ENCODE peak calls at places on chromosomes 13 and 19, in four cellular contexts. S is IMR-90, G is H1, P is H9. B is an unnamed sample.

GRCh38 chr13:113881614-113882265 is 17.9 kb upstream of the GAS6 start:
- DNase-seq in S (no peak), G (no peak), P (no peak), B (no peak)

GRCh38 chr19:789473-790052 is 7.7 kb upstream of the PTBP1 start:
- DNase-seq in P (peak; percentile 68), G (no peak), S (no peak), B (peak; percentile 77)

GRCh38 chr13:81929988-81930387 is 1589.1 kb upstream of the SPRY2 start:
- DNase-seq in P (peak; percentile 25), G (no peak), S (no peak), B (peak; percentile 88)

GRCh38 chr13:52405767-52406494 is at the start of gene THSD1:
- DNase-seq in P (peak; percentile 55), G (peak; percentile 65), S (peak; percentile 41), B (peak; percentile 27)

GRCh38 chr13:63497601-63498000 is 2082.0 kb upstream of the PCDH20 start:
- DNase-seq in G (no peak), S (peak; percentile 41), P (no peak), B (no peak)

GRCh38 chr13:21548577-21548976 is 55.4 kb downstream of the MICU2 start:
- DNase-seq in G (no peak), P (no peak), S (no peak), B (no peak)

GRCh38 chr19:50178320-50178719 is 15.2 kb upstream of the IZUMO2 start:
- DNase-seq in G (no peak), S (no peak), P (no peak), B (no peak)

GRCh38 chr19:10748924-10749434 is 31.1 kb downstream of the DNM2 start:
- DNase-seq in S (no peak), G (no peak), P (no peak), B (no peak)

GRCh38 chr13:26897706-26898550 is 137.3 kb upstream of the GPR12 start:
- DNase-seq in P (no peak), G (no peak), S (no peak), B (peak; percentile 23)

GRCh38 chr13:99972190-99972731 is 694 bp upstream of the ZIC5 start:
- DNase-seq in S (no peak), P (peak; percentile 43), G (no peak), B (peak; percentile 74)

GRCh38 chr13:30968734-30969335 is 36.4 kb downstream of the TEX26 start:
- DNase-seq in G (no peak), P (no peak), S (peak; percentile 55), B (no peak)

GRCh38 chr13:97934590-97934989 is 18.9 kb upstream of the IPO5 start:
- DNase-seq in S (no peak), P (no peak), G (no peak), B (peak; percentile 72)

GRCh38 chr13:110916671-110917142 is 1.8 kb upstream of the ANKRD10 start:
- DNase-seq in G (no peak), S (peak; percentile 79), P (no peak), B (no peak)

GRCh38 chr19:46860846-46861690 is at the start of gene ARHGAP35:
- DNase-seq in P (peak; percentile 82), G (peak; percentile 77), S (no peak), B (no peak)

GRCh38 chr19:40363128-40363527 is 14.6 kb downstream of the PLD3 start:
- DNase-seq in S (no peak), P (no peak), G (no peak), B (no peak)

GRCh38 chr13:45473627-45474026 is 8.9 kb downstream of the COG3 start:
- DNase-seq in P (peak; percentile 37), S (no peak), G (no peak), B (peak; percentile 71)

GRCh38 chr13:101579291-101579802 is 126.9 kb downstream of the ITGBL1 start:
- DNase-seq in S (peak; percentile 60), P (no peak), G (no peak), B (no peak)

GRCh38 chr19:17915940-17916593 is 16.7 kb upstream of the CCDC124 start:
- DNase-seq in G (no peak), P (no peak), S (no peak), B (no peak)

GRCh38 chr13:113930711-113931637 is 42.9 kb downstream of the C13orf46 start:
- DNase-seq in S (no peak), P (peak; percentile 21), G (no peak), B (no peak)

GRCh38 chr13:97429681-97430081 is 4.3 kb upstream of the RAP2A start:
- DNase-seq in S (peak; percentile 50), P (no peak), G (no peak), B (no peak)

GRCh38 chr19:47081095-47081494 is 32.5 kb downstream of the ZC3H4 start:
- DNase-seq in P (no peak), G (no peak), S (no peak), B (peak; percentile 71)

GRCh38 chr19:31676271-31677004 is 327.2 kb upstream of the TSHZ3 start:
- DNase-seq in P (peak; percentile 58), G (no peak), S (no peak), B (peak; percentile 67)

GRCh38 chr19:53509845-53510244 is 28.1 kb upstream of the ZNF331 start:
- DNase-seq in P (no peak), G (no peak), S (no peak), B (no peak)

GRCh38 chr13:33125821-33126570 is 109.8 kb downstream of the KL start:
- DNase-seq in G (no peak), S (peak; percentile 97), P (peak; percentile 61), B (peak; percentile 97)

GRCh38 chr19:10044390-10044789 is 31.1 kb downstream of the RDH8 start:
- DNase-seq in G (no peak), S (no peak), P (no peak), B (no peak)

GRCh38 chr19:821976-822773 is 420 bp upstream of the PLPPR3 start:
- DNase-seq in G (peak; percentile 84), P (peak; percentile 71), S (no peak), B (no peak)

GRCh38 chr13:114115191-114115671 is 17.2 kb downstream of the RASA3 start:
- DNase-seq in P (no peak), S (peak; percentile 94), G (no peak), B (no peak)

GRCh38 chr19:20359933-20360720 is 193.1 kb downstream of the ZNF486 start:
- DNase-seq in G (peak; percentile 88), S (no peak), P (peak; percentile 64), B (peak; percentile 79)

GRCh38 chr19:4416268-4416667 is 13.8 kb downstream of the CHAF1A start:
- DNase-seq in P (no peak), G (no peak), S (no peak), B (no peak)

GRCh38 chr13:96822900-96823299 is 171.4 kb downstream of the OXGR1 start:
- DNase-seq in G (no peak), P (peak; percentile 65), S (no peak), B (peak; percentile 79)

GRCh38 chr19:35975608-35976214 is 19.3 kb upstream of the SDHAF1 start:
- DNase-seq in G (peak; percentile 57), S (peak; percentile 26), P (no peak), B (peak; percentile 51)

GRCh38 chr13:97125051-97125809 is 96.9 kb upstream of the MBNL2 start:
- DNase-seq in S (peak; percentile 74), P (no peak), G (no peak), B (peak; percentile 60)

GRCh38 chr19:51029718-51030117 is 3.3 kb upstream of the KLK11 start:
- DNase-seq in S (no peak), G (no peak), P (no peak), B (peak; percentile 61)

GRCh38 chr13:51675385-51675784 is 91.1 kb downstream of the WDFY2 start:
- DNase-seq in S (no peak), G (no peak), P (no peak), B (no peak)

GRCh38 chr19:32599736-32600157 is 18.8 kb downstream of the PDCD5 start:
- DNase-seq in P (no peak), S (peak; percentile 69), G (no peak), B (peak; percentile 59)

GRCh38 chr19:54561840-54562239 is 11.8 kb upstream of the LILRA2 start:
- DNase-seq in P (no peak), S (no peak), G (no peak), B (no peak)

GRCh38 chr19:54558339-54558738 is 15.3 kb upstream of the LILRA2 start:
- DNase-seq in P (no peak), S (no peak), G (no peak), B (no peak)

GRCh38 chr19:54556194-54556593 is 17.4 kb upstream of the LILRA2 start:
- DNase-seq in P (no peak), S (no peak), G (no peak), B (no peak)

DNA sequence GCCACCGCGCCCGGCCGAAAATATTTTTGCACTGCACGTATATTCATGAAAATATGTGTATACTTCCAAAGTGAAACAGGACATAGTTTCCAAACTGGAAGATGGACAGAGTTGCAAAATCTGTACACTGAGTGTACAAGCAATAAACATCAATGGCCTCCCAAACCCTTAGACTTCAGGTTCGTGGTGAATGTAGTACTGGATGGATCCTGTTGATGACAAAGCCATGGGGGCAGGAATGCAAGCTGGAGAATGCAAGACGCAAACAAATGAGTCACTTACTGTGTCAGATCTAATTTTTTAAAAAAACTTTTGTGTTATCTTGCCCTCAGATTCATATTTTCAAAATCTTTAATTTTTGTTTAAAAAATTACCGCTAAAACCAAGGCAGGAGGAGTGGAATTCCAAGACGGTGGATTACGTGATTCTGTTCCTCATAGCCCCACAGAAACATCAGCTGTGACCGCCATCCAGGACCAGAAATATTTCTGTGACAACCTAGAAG is 12.7 kb upstream of the LILRA2 start:
- DNase-seq in G (no peak), S (no peak), P (no peak), B (no peak)
- H4K5ac ChIP-seq in G (no peak overlapping the region), S (no peak overlapping the region), P (no peak overlapping the region), B (no peak overlapping the region)

GRCh38 chr13:112760931-112761330 is 71.1 kb downstream of the ATP11A start:
- DNase-seq in G (no peak), P (no peak), S (no peak), B (no peak)

GRCh38 chr13:112759834-112760233 is 70.0 kb downstream of the ATP11A start:
- DNase-seq in G (no peak), S (no peak), P (no peak), B (no peak)

GRCh38 chr13:112760440-112760839 is 70.6 kb downstream of the ATP11A start:
- DNase-seq in S (peak; percentile 87), G (no peak), P (no peak), B (no peak)

GRCh38 chr13:112757759-112758086 is 67.9 kb downstream of the ATP11A start:
- DNase-seq in P (no peak), G (no peak), S (no peak), B (no peak)

DNA sequence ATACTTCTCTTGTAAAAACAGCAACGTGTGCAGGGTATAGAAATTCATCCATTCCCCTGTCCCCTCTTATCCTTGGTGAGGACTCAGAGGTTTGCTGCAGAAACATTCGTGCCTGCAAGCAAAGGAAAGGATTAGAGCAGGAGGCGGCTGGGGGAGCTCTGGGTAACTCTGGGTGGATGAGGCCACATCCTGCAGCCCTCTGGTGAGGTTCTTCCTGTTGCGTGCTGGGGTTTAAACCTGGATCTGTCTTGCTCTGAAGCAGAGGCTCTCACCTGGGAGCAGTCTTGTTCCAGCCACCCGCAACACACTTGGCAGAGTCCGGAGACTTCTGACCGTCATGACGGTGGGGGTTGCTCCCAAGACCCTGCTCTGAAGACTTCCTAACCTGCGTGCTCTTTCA is 69.2 kb downstream of the ATP11A start:
- DNase-seq in G (no peak), P (no peak), S (no peak), B (peak; percentile 20)
- H4K5ac ChIP-seq in G (no peak overlapping the region), P (no peak overlapping the region), S (no peak overlapping the region), B (no peak overlapping the region)

GRCh38 chr13:55483626-55484158 is 1657.0 kb upstream of the PRR20A start:
- DNase-seq in P (no peak), G (no peak), S (no peak), B (no peak)
- H4K5ac ChIP-seq in P (no peak overlapping the region), G (no peak overlapping the region), S (no peak overlapping the region), B (no peak overlapping the region)

GRCh38 chr13:38662362-38662761 is 24.5 kb upstream of the FREM2 start:
- DNase-seq in S (peak; percentile 16), P (no peak), G (no peak), B (no peak)
- H4K5ac ChIP-seq in S (no peak overlapping the region), P (no peak overlapping the region), G (no peak overlapping the region), B (no peak overlapping the region)

B was measured in mesendoderm.